ENCODE peak calls at places on chromosomes 4 and X, in four cellular contexts. One of them, this sample, is unnamed. For H3K4me1 and H3K36me3, the result is how much of the 10 kb centered on the place peaks cover.

GRCh38 chr4:188701952-188702351 is 562.7 kb downstream of the TRIML1 start:
- DNase-seq in tibial nerve: no peak
- DNase-seq in right lobe of liver: no peak
- DNase-seq in prostate gland: no peak
- DNase-seq in this sample: no peak

GRCh38 chr4:13368262-13368661 is 115.9 kb downstream of the RAB28 start:
- DNase-seq in prostate gland: no peak
- DNase-seq in right lobe of liver: no peak
- DNase-seq in tibial nerve: no peak
- DNase-seq in this sample: no peak

GRCh38 chr4:107562306-107562705 is 157.7 kb downstream of the PAPSS1 start:
- DNase-seq in right lobe of liver: no peak
- DNase-seq in prostate gland: no peak
- DNase-seq in tibial nerve: no peak
- DNase-seq in this sample: no peak

GRCh38 chrX:65643786-65644111 is 23.7 kb upstream of the MSN start:
- DNase-seq in right lobe of liver: no peak
- DNase-seq in prostate gland: no peak
- DNase-seq in tibial nerve: no peak
- DNase-seq in this sample: no peak

GRCh38 chr4:87209696-87210095 is 10.7 kb downstream of the KLHL8 start:
- DNase-seq in prostate gland: no peak
- DNase-seq in tibial nerve: no peak
- DNase-seq in right lobe of liver: peak
- DNase-seq in this sample: peak

GRCh38 chrX:115174548-115174947 is 14.7 kb upstream of the RBMXL3 start:
- DNase-seq in right lobe of liver: no peak
- DNase-seq in prostate gland: no peak
- DNase-seq in tibial nerve: no peak
- DNase-seq in this sample: no peak

GRCh38 chr4:99749445-99750391 is 66.9 kb upstream of the DAPP1 start:
- DNase-seq in right lobe of liver: no peak
- DNase-seq in prostate gland: no peak
- DNase-seq in tibial nerve: no peak
- DNase-seq in this sample: no peak

GRCh38 chrX:133923113-133923512 is 62.3 kb downstream of the GPC3 start:
- DNase-seq in right lobe of liver: no peak
- DNase-seq in tibial nerve: no peak
- DNase-seq in prostate gland: no peak
- DNase-seq in this sample: no peak

GRCh38 chrX:154021131-154021611 is 1.5 kb upstream of the IRAK1 start:
- DNase-seq in tibial nerve: no peak
- DNase-seq in right lobe of liver: no peak
- DNase-seq in prostate gland: no peak
- DNase-seq in this sample: no peak

GRCh38 chr4:142743071-142743825 is 102.9 kb downstream of the INPP4B start:
- DNase-seq in tibial nerve: no peak
- DNase-seq in prostate gland: no peak
- DNase-seq in right lobe of liver: no peak
- DNase-seq in this sample: no peak

GRCh38 chr4:101862595-101862994 is 72.1 kb downstream of the BANK1 start:
- DNase-seq in prostate gland: no peak
- DNase-seq in tibial nerve: no peak
- DNase-seq in right lobe of liver: no peak
- DNase-seq in this sample: no peak

GRCh38 chrX:105910563-105911105 is 88.3 kb downstream of the NRK start:
- DNase-seq in right lobe of liver: no peak
- DNase-seq in prostate gland: no peak
- DNase-seq in tibial nerve: no peak
- DNase-seq in this sample: no peak

GRCh38 chr4:87258677-87259076 is 38.3 kb upstream of the KLHL8 start:
- DNase-seq in right lobe of liver: no peak
- DNase-seq in prostate gland: no peak
- DNase-seq in tibial nerve: no peak
- DNase-seq in this sample: no peak

GRCh38 chrX:71128166-71128833 is 9.9 kb downstream of the MED12 start:
- DNase-seq in tibial nerve: no peak
- DNase-seq in right lobe of liver: no peak
- DNase-seq in prostate gland: no peak
- DNase-seq in this sample: no peak

GRCh38 chrX:15815779-15816452 is 25.6 kb downstream of the ZRSR2 start:
- DNase-seq in prostate gland: no peak
- DNase-seq in tibial nerve: no peak
- DNase-seq in right lobe of liver: no peak
- DNase-seq in this sample: no peak

GRCh38 chr4:38565271-38566199 is 98.5 kb upstream of the KLF3 start:
- DNase-seq in tibial nerve: no peak
- DNase-seq in prostate gland: peak
- DNase-seq in right lobe of liver: peak
- DNase-seq in this sample: no peak

GRCh38 chrX:103211012-103211715 is 3.7 kb upstream of the BEX4 start:
- DNase-seq in right lobe of liver: no peak
- DNase-seq in prostate gland: peak
- DNase-seq in tibial nerve: no peak
- DNase-seq in this sample: peak

GRCh38 chr4:119587796-119588195 is 40.8 kb downstream of the PDE5A start:
- DNase-seq in right lobe of liver: no peak
- DNase-seq in tibial nerve: no peak
- DNase-seq in prostate gland: no peak
- DNase-seq in this sample: no peak

GRCh38 chrX:149512225-149512885 is 7.2 kb upstream of the IDS start:
- DNase-seq in tibial nerve: no peak
- DNase-seq in prostate gland: peak
- DNase-seq in right lobe of liver: peak
- DNase-seq in this sample: peak

GRCh38 chr4:26048378-26048882 is 134.4 kb downstream of the SMIM20 start:
- DNase-seq in prostate gland: peak
- DNase-seq in tibial nerve: peak
- DNase-seq in right lobe of liver: no peak
- DNase-seq in this sample: no peak
- H3K27ac ChIP-seq in prostate gland: peak
- H3K27ac ChIP-seq in tibial nerve: peak
- H3K27ac ChIP-seq in right lobe of liver: no peak
- H3K27ac ChIP-seq in this sample: no peak

DNA sequence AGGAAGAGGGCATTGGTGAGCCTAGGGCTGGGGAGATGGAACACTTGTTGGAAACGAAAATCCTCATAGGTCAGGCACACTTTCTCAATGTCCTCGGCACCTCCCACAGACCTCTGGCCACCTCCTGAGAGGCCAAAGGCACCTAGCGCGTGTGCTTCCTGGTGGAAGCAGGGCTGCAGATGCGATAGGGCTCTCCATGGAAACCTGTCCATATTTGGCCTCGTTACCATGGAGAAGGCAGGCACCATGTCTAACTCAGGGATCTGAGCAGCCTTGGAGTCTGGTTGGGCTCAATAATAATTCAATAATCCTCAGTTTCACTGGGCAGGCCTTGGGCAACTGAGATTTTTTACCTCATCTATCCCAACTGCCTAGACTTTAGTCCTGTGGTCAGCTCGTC is 58.3 kb downstream of the RAI2 start:
- DNase-seq in right lobe of liver: no peak
- DNase-seq in prostate gland: no peak
- DNase-seq in tibial nerve: no peak
- DNase-seq in this sample: no peak
- H3K4me1 ChIP-seq in right lobe of liver: under half
- H3K4me1 ChIP-seq in prostate gland: under half
- H3K4me1 ChIP-seq in tibial nerve: under half
- H3K4me1 ChIP-seq in this sample: under half

GRCh38 chr4:1873291-1873690 is 2.1 kb downstream of the NSD2 start:
- DNase-seq in right lobe of liver: no peak
- DNase-seq in prostate gland: no peak
- DNase-seq in tibial nerve: no peak
- DNase-seq in this sample: no peak
- H3K36me3 ChIP-seq in right lobe of liver: under half
- H3K36me3 ChIP-seq in prostate gland: under half
- H3K36me3 ChIP-seq in tibial nerve: under half
- H3K36me3 ChIP-seq in this sample: under half

DNA sequence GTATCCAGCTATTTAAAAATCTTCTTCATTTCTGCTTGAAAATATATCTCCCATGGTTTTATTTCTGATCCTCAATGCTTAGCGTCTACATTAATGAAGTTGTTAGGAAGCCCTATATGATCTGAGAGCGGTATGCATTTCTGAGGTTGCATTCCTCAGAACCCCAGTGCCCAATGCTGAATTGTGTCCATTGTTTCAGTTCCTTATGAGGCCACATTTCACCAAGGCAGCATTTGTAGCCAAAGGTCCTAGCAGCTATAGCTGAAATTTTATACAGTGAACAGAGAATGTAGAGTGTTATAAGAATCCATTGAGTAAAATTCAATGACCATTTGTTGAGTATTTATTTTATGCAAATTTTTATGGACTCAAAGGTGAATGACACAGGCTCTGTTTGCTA is 209.5 kb downstream of the PCDH7 start:
- DNase-seq in tibial nerve: no peak
- DNase-seq in right lobe of liver: no peak
- DNase-seq in prostate gland: no peak
- DNase-seq in this sample: no peak
- H3K27ac ChIP-seq in tibial nerve: no peak
- H3K27ac ChIP-seq in right lobe of liver: no peak
- H3K27ac ChIP-seq in prostate gland: no peak
- H3K27ac ChIP-seq in this sample: no peak

GRCh38 chrX:19794690-19795089 is 92.7 kb downstream of the SH3KBP1 start:
- DNase-seq in tibial nerve: no peak
- DNase-seq in right lobe of liver: no peak
- DNase-seq in prostate gland: no peak
- DNase-seq in this sample: no peak

GRCh38 chrX:19790829-19791228 is 96.6 kb downstream of the SH3KBP1 start:
- DNase-seq in right lobe of liver: no peak
- DNase-seq in tibial nerve: no peak
- DNase-seq in prostate gland: no peak
- DNase-seq in this sample: no peak

GRCh38 chrX:19791562-19791961 is 95.8 kb downstream of the SH3KBP1 start:
- DNase-seq in right lobe of liver: no peak
- DNase-seq in prostate gland: no peak
- DNase-seq in tibial nerve: no peak
- DNase-seq in this sample: no peak

GRCh38 chrX:19793471-19793870 is 93.9 kb downstream of the SH3KBP1 start:
- DNase-seq in tibial nerve: no peak
- DNase-seq in prostate gland: no peak
- DNase-seq in right lobe of liver: no peak
- DNase-seq in this sample: no peak

GRCh38 chrX:19792412-19792811 is 95.0 kb downstream of the SH3KBP1 start:
- DNase-seq in tibial nerve: no peak
- DNase-seq in prostate gland: no peak
- DNase-seq in right lobe of liver: no peak
- DNase-seq in this sample: no peak
- H3K4me1 ChIP-seq in tibial nerve: under half
- H3K4me1 ChIP-seq in prostate gland: under half
- H3K4me1 ChIP-seq in right lobe of liver: under half
- H3K4me1 ChIP-seq in this sample: under half